ENCODE peak calls at places on chromosomes 4 and X, in four cellular contexts. One of them, this sample, is unnamed.

GRCh38 chr4:170202721-170203120 is 113.0 kb upstream of the AADAT start:
- DNase-seq in RWPE1: no peak
- DNase-seq in NCI-H1105 treated with DMSO at 0.1 percent for 48 hours: no peak
- DNase-seq in mesendoderm: no peak
- DNase-seq in this sample: no peak

GRCh38 chr4:112585977-112586736 is 50.6 kb downstream of the ZGRF1 start:
- DNase-seq in RWPE1: no peak
- DNase-seq in NCI-H1105 treated with DMSO at 0.1 percent for 48 hours: no peak
- DNase-seq in mesendoderm: peak
- DNase-seq in this sample: no peak

GRCh38 chr4:212438-213174 is 88.3 kb downstream of the ZNF718 start:
- DNase-seq in RWPE1: peak
- DNase-seq in NCI-H1105 treated with DMSO at 0.1 percent for 48 hours: no peak
- DNase-seq in mesendoderm: peak
- DNase-seq in this sample: peak

GRCh38 chr4:94253036-94253435 is 45.4 kb downstream of the SMARCAD1 start:
- DNase-seq in RWPE1: no peak
- DNase-seq in NCI-H1105 treated with DMSO at 0.1 percent for 48 hours: no peak
- DNase-seq in mesendoderm: peak
- DNase-seq in this sample: no peak

GRCh38 chrX:16123222-16123786 is at the start of gene GRPR:
- DNase-seq in RWPE1: peak
- DNase-seq in NCI-H1105 treated with DMSO at 0.1 percent for 48 hours: peak
- DNase-seq in mesendoderm: peak
- DNase-seq in this sample: peak

GRCh38 chrX:53714580-53715335 is 28.2 kb upstream of the HUWE1 start:
- DNase-seq in RWPE1: peak
- DNase-seq in NCI-H1105 treated with DMSO at 0.1 percent for 48 hours: no peak
- DNase-seq in mesendoderm: peak
- DNase-seq in this sample: no peak

GRCh38 chr4:88854481-88854880 is 156.9 kb upstream of the NAP1L5 start:
- DNase-seq in RWPE1: no peak
- DNase-seq in NCI-H1105 treated with DMSO at 0.1 percent for 48 hours: no peak
- DNase-seq in mesendoderm: no peak
- DNase-seq in this sample: no peak

GRCh38 chrX:26653050-26653449 is 437.1 kb downstream of the MAGEB5 start:
- DNase-seq in RWPE1: no peak
- DNase-seq in NCI-H1105 treated with DMSO at 0.1 percent for 48 hours: no peak
- DNase-seq in mesendoderm: peak
- DNase-seq in this sample: no peak

GRCh38 chr4:107408968-107409367 is 311.1 kb downstream of the PAPSS1 start:
- DNase-seq in RWPE1: no peak
- DNase-seq in NCI-H1105 treated with DMSO at 0.1 percent for 48 hours: no peak
- DNase-seq in mesendoderm: no peak
- DNase-seq in this sample: no peak

GRCh38 chr4:147782087-147782781 is 50.3 kb downstream of the ARHGAP10 start:
- DNase-seq in RWPE1: no peak
- DNase-seq in NCI-H1105 treated with DMSO at 0.1 percent for 48 hours: no peak
- DNase-seq in mesendoderm: no peak
- DNase-seq in this sample: no peak

GRCh38 chrX:41238543-41238942 is 95.4 kb upstream of the DDX3X start:
- DNase-seq in RWPE1: peak
- DNase-seq in NCI-H1105 treated with DMSO at 0.1 percent for 48 hours: no peak
- DNase-seq in mesendoderm: peak
- DNase-seq in this sample: peak

GRCh38 chr4:165426331-165426730 is 47.5 kb downstream of the CPE start:
- DNase-seq in RWPE1: no peak
- DNase-seq in NCI-H1105 treated with DMSO at 0.1 percent for 48 hours: no peak
- DNase-seq in mesendoderm: no peak
- DNase-seq in this sample: no peak

GRCh38 chrX:35890699-35891098 is 28.8 kb upstream of the CFAP47 start:
- DNase-seq in RWPE1: peak
- DNase-seq in NCI-H1105 treated with DMSO at 0.1 percent for 48 hours: peak
- DNase-seq in mesendoderm: peak
- DNase-seq in this sample: no peak

GRCh38 chr4:182925298-182925738 is 8.1 kb upstream of the DCTD start:
- DNase-seq in RWPE1: peak
- DNase-seq in NCI-H1105 treated with DMSO at 0.1 percent for 48 hours: peak
- DNase-seq in mesendoderm: peak
- DNase-seq in this sample: no peak

GRCh38 chr4:117324851-117325491 is 239.6 kb upstream of the TRAM1L1 start:
- DNase-seq in RWPE1: no peak
- DNase-seq in NCI-H1105 treated with DMSO at 0.1 percent for 48 hours: no peak
- DNase-seq in mesendoderm: no peak
- DNase-seq in this sample: no peak

GRCh38 chrX:52082578-52082977 is 13.6 kb upstream of the MAGED4B start:
- DNase-seq in RWPE1: no peak
- DNase-seq in NCI-H1105 treated with DMSO at 0.1 percent for 48 hours: no peak
- DNase-seq in mesendoderm: no peak
- DNase-seq in this sample: no peak

GRCh38 chr4:120922390-120923200 is at the start of gene PRDM5:
- DNase-seq in RWPE1: peak
- DNase-seq in NCI-H1105 treated with DMSO at 0.1 percent for 48 hours: no peak
- DNase-seq in mesendoderm: peak
- DNase-seq in this sample: no peak

GRCh38 chrX:39745782-39746181 is 352.0 kb downstream of the BCOR start:
- DNase-seq in RWPE1: no peak
- DNase-seq in NCI-H1105 treated with DMSO at 0.1 percent for 48 hours: no peak
- DNase-seq in mesendoderm: no peak
- DNase-seq in this sample: no peak

GRCh38 chrX:103846395-103846794 is 14.3 kb upstream of the RAB9B start:
- DNase-seq in RWPE1: no peak
- DNase-seq in NCI-H1105 treated with DMSO at 0.1 percent for 48 hours: no peak
- DNase-seq in mesendoderm: no peak
- DNase-seq in this sample: no peak

GRCh38 chrX:12329476-12329875 is 191.2 kb downstream of the FRMPD4 start:
- DNase-seq in RWPE1: no peak
- DNase-seq in NCI-H1105 treated with DMSO at 0.1 percent for 48 hours: no peak
- DNase-seq in mesendoderm: no peak
- DNase-seq in this sample: no peak

GRCh38 chr4:105036991-105037390 is 109.7 kb upstream of the TET2 start:
- DNase-seq in RWPE1: no peak
- DNase-seq in NCI-H1105 treated with DMSO at 0.1 percent for 48 hours: no peak
- DNase-seq in mesendoderm: no peak
- DNase-seq in this sample: no peak

GRCh38 chrX:54695816-54696487 is 102.1 kb downstream of the ITIH6 start:
- DNase-seq in RWPE1: no peak
- DNase-seq in NCI-H1105 treated with DMSO at 0.1 percent for 48 hours: no peak
- DNase-seq in mesendoderm: peak
- DNase-seq in this sample: no peak

GRCh38 chr4:123017636-123018390 is 95.4 kb upstream of the NUDT6 start:
- DNase-seq in RWPE1: peak
- DNase-seq in NCI-H1105 treated with DMSO at 0.1 percent for 48 hours: no peak
- DNase-seq in mesendoderm: no peak
- DNase-seq in this sample: peak

GRCh38 chr4:25155957-25156356 is 4.3 kb downstream of the SEPSECS start:
- DNase-seq in RWPE1: no peak
- DNase-seq in NCI-H1105 treated with DMSO at 0.1 percent for 48 hours: no peak
- DNase-seq in mesendoderm: no peak
- DNase-seq in this sample: no peak

GRCh38 chrX:38318606-38319005 is 8.7 kb downstream of the RPGR start:
- DNase-seq in RWPE1: no peak
- DNase-seq in NCI-H1105 treated with DMSO at 0.1 percent for 48 hours: no peak
- DNase-seq in mesendoderm: no peak
- DNase-seq in this sample: no peak

GRCh38 chr4:95693594-95693993 is 144.8 kb upstream of the UNC5C start:
- DNase-seq in RWPE1: no peak
- DNase-seq in NCI-H1105 treated with DMSO at 0.1 percent for 48 hours: no peak
- DNase-seq in mesendoderm: peak
- DNase-seq in this sample: peak

GRCh38 chr4:142160509-142160908 is 524.1 kb downstream of the IL15 start:
- DNase-seq in RWPE1: no peak
- DNase-seq in NCI-H1105 treated with DMSO at 0.1 percent for 48 hours: no peak
- DNase-seq in mesendoderm: no peak
- DNase-seq in this sample: no peak

GRCh38 chr4:188911199-188911598 is 772.0 kb downstream of the TRIML1 start:
- DNase-seq in RWPE1: no peak
- DNase-seq in NCI-H1105 treated with DMSO at 0.1 percent for 48 hours: no peak
- DNase-seq in mesendoderm: no peak
- DNase-seq in this sample: no peak

GRCh38 chr4:86564795-86565194 is 29.3 kb upstream of the PTPN13 start:
- DNase-seq in RWPE1: no peak
- DNase-seq in NCI-H1105 treated with DMSO at 0.1 percent for 48 hours: no peak
- DNase-seq in mesendoderm: no peak
- DNase-seq in this sample: no peak

GRCh38 chr4:111215755-111216154 is 592.9 kb upstream of the PITX2 start:
- DNase-seq in RWPE1: no peak
- DNase-seq in NCI-H1105 treated with DMSO at 0.1 percent for 48 hours: no peak
- DNase-seq in mesendoderm: no peak
- DNase-seq in this sample: no peak

GRCh38 chr4:144787365-144788263 is 141.7 kb downstream of the HHIP start:
- DNase-seq in RWPE1: peak
- DNase-seq in NCI-H1105 treated with DMSO at 0.1 percent for 48 hours: peak
- DNase-seq in mesendoderm: peak
- DNase-seq in this sample: peak

GRCh38 chr4:924107-925096 is 7.7 kb downstream of the GAK start:
- DNase-seq in RWPE1: no peak
- DNase-seq in NCI-H1105 treated with DMSO at 0.1 percent for 48 hours: no peak
- DNase-seq in mesendoderm: peak
- DNase-seq in this sample: peak

GRCh38 chr4:7581477-7581876 is 146.7 kb upstream of the PSAPL1 start:
- DNase-seq in RWPE1: peak
- DNase-seq in NCI-H1105 treated with DMSO at 0.1 percent for 48 hours: no peak
- DNase-seq in mesendoderm: peak
- DNase-seq in this sample: no peak

GRCh38 chr4:65825121-65825520 is 154.8 kb upstream of the EPHA5 start:
- DNase-seq in RWPE1: peak
- DNase-seq in NCI-H1105 treated with DMSO at 0.1 percent for 48 hours: no peak
- DNase-seq in mesendoderm: no peak
- DNase-seq in this sample: no peak

GRCh38 chr4:163415668-163416067 is 57.9 kb downstream of the TKTL2 start:
- DNase-seq in RWPE1: no peak
- DNase-seq in NCI-H1105 treated with DMSO at 0.1 percent for 48 hours: no peak
- DNase-seq in mesendoderm: peak
- DNase-seq in this sample: no peak

GRCh38 chrX:108353452-108353851 is 84.8 kb downstream of the COL4A6 start:
- DNase-seq in RWPE1: no peak
- DNase-seq in NCI-H1105 treated with DMSO at 0.1 percent for 48 hours: no peak
- DNase-seq in mesendoderm: peak
- DNase-seq in this sample: no peak

GRCh38 chr4:98749206-98749605 is 90.8 kb upstream of the TSPAN5 start:
- DNase-seq in RWPE1: no peak
- DNase-seq in NCI-H1105 treated with DMSO at 0.1 percent for 48 hours: no peak
- DNase-seq in mesendoderm: no peak
- DNase-seq in this sample: no peak

GRCh38 chr4:46329118-46329976 is 60.6 kb downstream of the GABRA2 start:
- DNase-seq in RWPE1: peak
- DNase-seq in NCI-H1105 treated with DMSO at 0.1 percent for 48 hours: peak
- DNase-seq in mesendoderm: peak
- DNase-seq in this sample: no peak

GRCh38 chrX:70096052-70096451 is 33.8 kb downstream of the OTUD6A start:
- DNase-seq in RWPE1: peak
- DNase-seq in NCI-H1105 treated with DMSO at 0.1 percent for 48 hours: peak
- DNase-seq in mesendoderm: peak
- DNase-seq in this sample: no peak